ENCODE peak calls at places on chromosome 6, in six cellular contexts. B, G, L, N, S and M are unnamed samples.

GRCh38 chr6:30169658-30170614 is 6.6 kb downstream of the TRIM15 start:
- DNase-seq in S (no peak), N (peak), L (peak), B (peak), G (no peak), M (peak)

GRCh38 chr6:33197431-33198048 is 2.9 kb downstream of the RXRB start:
- DNase-seq in B (peak), S (no peak), G (no peak), N (peak), L (peak), M (peak)

GRCh38 chr6:138814179-138814834 is 18.4 kb downstream of the ECT2L start:
- DNase-seq in S (no peak), B (no peak), L (no peak), G (no peak), N (no peak), M (no peak)

GRCh38 chr6:114284281-114284680 is 58.5 kb downstream of the HS3ST5 start:
- DNase-seq in N (no peak), G (no peak), B (no peak), S (no peak), L (no peak), M (no peak)

GRCh38 chr6:1812034-1812433 is 202.3 kb downstream of the FOXC1 start:
- DNase-seq in N (no peak), S (no peak), L (no peak), G (no peak), B (no peak), M (no peak)

GRCh38 chr6:130185658-130186057 is 37.1 kb downstream of the SAMD3 start:
- DNase-seq in L (no peak), G (no peak), N (no peak), S (no peak), B (no peak), M (no peak)

GRCh38 chr6:130825772-130826441 is 1.3 kb upstream of the SMLR1 start:
- DNase-seq in G (no peak), N (no peak), L (no peak), B (no peak), S (no peak), M (no peak)

GRCh38 chr6:44194326-44194725 is 22.4 kb upstream of the MYMX start:
- DNase-seq in G (no peak), S (no peak), N (no peak), L (no peak), B (no peak), M (no peak)

GRCh38 chr6:11921017-11921438 is 91.1 kb upstream of the HIVEP1 start:
- DNase-seq in L (peak), N (peak), G (no peak), B (peak), S (no peak), M (peak)

GRCh38 chr6:56335733-56336132 is 88.4 kb upstream of the COL21A1 start:
- DNase-seq in N (peak), S (no peak), G (no peak), B (no peak), L (peak), M (peak)

GRCh38 chr6:35213161-35213823 is 464 bp upstream of the SCUBE3 start:
- DNase-seq in S (no peak), G (no peak), L (no peak), N (no peak), B (peak), M (no peak)

GRCh38 chr6:45663181-45664180 is 285.7 kb upstream of the SUPT3H start:
- DNase-seq in L (peak), N (no peak), G (no peak), B (peak), S (peak), M (peak)

GRCh38 chr6:165913676-165914570 is 250.9 kb upstream of the PDE10A start:
- DNase-seq in L (peak), S (no peak), N (peak), B (no peak), G (no peak), M (peak)

GRCh38 chr6:37024665-37025337 is 19.3 kb downstream of the FGD2 start:
- DNase-seq in N (no peak), S (no peak), L (no peak), G (no peak), B (no peak), M (no peak)

GRCh38 chr6:28789553-28790083 is 134.2 kb downstream of the TRIM27 start:
- DNase-seq in B (peak), N (peak), L (peak), G (no peak), S (no peak), M (peak)
- H3K4me3 ChIP-seq in B (peak), N (peak), L (peak), G (peak), S (peak), M (peak)

GRCh38 chr6:82040405-82041221 is 206.9 kb downstream of the IBTK start:
- DNase-seq in N (peak), B (peak), L (peak), S (peak), G (peak), M (peak)
- TF ChIP-seq CTCF in N (peak), B (peak), L (peak), S (peak), G (peak), M (peak)

GRCh38 chr6:52089758-52090348 is 2.4 kb upstream of the PKHD1 start:
- DNase-seq in L (no peak), N (no peak), S (no peak), B (no peak), G (no peak), M (no peak)

DNA sequence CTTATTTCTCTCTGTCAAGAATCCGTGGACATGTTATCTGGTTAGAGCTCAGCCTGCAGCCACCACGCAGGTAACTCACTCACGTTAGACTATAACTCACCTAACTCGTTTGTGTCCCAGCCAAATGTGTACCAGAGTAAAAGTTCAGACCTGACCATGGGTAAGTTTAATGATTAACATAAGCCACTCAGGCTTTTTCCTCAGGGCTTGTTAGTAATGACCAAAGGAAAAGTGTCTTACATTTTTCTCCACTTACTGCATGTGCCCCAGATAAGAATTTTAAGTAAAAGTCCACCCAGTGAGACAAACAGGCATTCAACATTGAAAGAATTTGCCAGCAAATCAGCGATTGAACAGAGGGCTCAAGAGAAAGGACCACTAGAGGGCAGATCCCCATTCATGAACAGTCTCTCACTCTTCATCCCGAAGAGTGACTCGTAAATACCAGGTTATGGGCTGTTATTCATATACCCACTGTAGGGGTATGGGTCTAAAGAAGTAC is at the start of gene PKHD1:
- DNase-seq in G (no peak), N (peak), B (peak), S (no peak), L (no peak), M (peak)
- H3K4me3 ChIP-seq in G (no peak), N (no peak), B (no peak), S (no peak), L (no peak), M (no peak)

DNA sequence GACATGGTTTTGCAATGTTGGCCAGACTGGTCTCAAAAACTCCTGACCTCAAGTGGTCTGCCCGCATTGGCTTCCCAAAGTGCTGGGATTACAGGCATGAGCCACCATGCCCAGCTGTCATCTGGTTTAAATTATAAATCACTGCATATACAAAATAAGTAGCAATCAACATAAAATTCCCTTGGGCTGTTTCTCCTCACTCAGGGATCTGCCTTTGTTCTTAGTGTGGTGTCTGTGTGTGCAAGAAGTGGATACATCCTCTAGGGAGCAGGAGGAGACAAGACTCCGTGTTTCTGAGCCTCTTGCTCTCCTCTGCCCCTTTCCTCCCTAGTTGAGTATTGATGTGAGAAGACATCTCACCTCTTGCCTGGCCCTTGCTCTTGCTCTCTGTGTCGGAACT is 65.2 kb upstream of the ADGRF4 start:
- DNase-seq in N (peak), B (peak), G (no peak), L (peak), S (no peak), M (no peak)
- TF ChIP-seq CTCF in N (peak), B (no peak), G (no peak), L (peak), S (no peak), M (no peak)

GRCh38 chr6:155837474-155837873 is 381.8 kb upstream of the NOX3 start:
- DNase-seq in B (no peak), L (no peak), S (no peak), G (no peak), N (no peak), M (no peak)
- H3K4me3 ChIP-seq in B (no peak), L (no peak), S (no peak), G (no peak), N (no peak), M (no peak)

GRCh38 chr6:71446084-71446869 is 157.7 kb downstream of the OGFRL1 start:
- DNase-seq in B (no peak), L (peak), G (no peak), N (peak), S (no peak), M (no peak)

GRCh38 chr6:71444222-71444621 is 155.6 kb downstream of the OGFRL1 start:
- DNase-seq in N (peak), B (no peak), L (peak), S (no peak), G (no peak), M (no peak)
- TF ChIP-seq CTCF in N (peak), B (peak), L (no peak), S (no peak), G (no peak), M (no peak)

GRCh38 chr6:141326925-141327324 is 805.8 kb upstream of the GJE1 start:
- DNase-seq in G (no peak), B (no peak), N (peak), S (no peak), L (no peak), M (peak)

GRCh38 chr6:141321486-141322347 is 811.0 kb upstream of the GJE1 start:
- DNase-seq in G (no peak), N (peak), S (no peak), L (peak), B (peak), M (peak)

DNA sequence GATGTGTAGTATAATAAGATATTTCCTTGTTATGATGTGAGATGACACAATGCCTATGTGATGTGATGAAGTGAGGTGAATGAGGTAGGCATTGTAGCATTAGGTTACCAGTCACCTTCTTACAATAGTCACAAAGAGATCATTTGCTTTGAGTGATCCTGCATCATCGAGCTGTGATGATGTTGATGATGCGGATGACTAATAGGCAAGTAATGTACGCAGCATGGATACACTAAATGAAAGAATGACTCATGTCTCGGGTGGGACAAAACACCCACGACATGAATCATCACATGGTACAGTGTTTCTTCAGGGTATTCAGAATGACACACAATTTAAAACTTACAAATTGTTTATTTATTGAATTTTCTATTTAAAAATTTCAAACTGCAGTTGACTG is 806.3 kb upstream of the GJE1 start:
- DNase-seq in B (no peak), N (peak), S (no peak), G (no peak), L (peak), M (peak)
- H3K4me3 ChIP-seq in B (no peak), N (peak), S (no peak), G (no peak), L (no peak), M (peak)